ENCODE peak calls at places on chromosome 9, in ten cellular contexts. G is astrocyte, A is fibroblast of lung, M is coronary artery, Q is testis, N is esophagus muscularis mucosa, P is endodermal cell, B is Panc1, F is cardiac fibroblast, X is lower lobe of right lung. O is an unnamed sample.

GRCh38 chr9:36275060-36275459 is 16.8 kb upstream of the GNE start:
- DNase-seq in M (no peak), Q (no peak), G (no peak), A (no peak), P (no peak), F (no peak), N (no peak), X (no peak), B (no peak), O (no peak)

GRCh38 chr9:84343111-84343521 is 2.6 kb upstream of the SLC28A3 start:
- DNase-seq in M (no peak), P (no peak), A (no peak), B (no peak), F (peak), N (no peak), X (no peak), G (peak), Q (no peak), O (peak)

GRCh38 chr9:6049798-6050197 is 34.4 kb upstream of the RANBP6 start:
- DNase-seq in X (no peak), P (peak), A (no peak), B (no peak), N (no peak), M (no peak), G (no peak), Q (peak), F (peak), O (peak)

GRCh38 chr9:91207889-91208651 is 153.6 kb downstream of the AUH start:
- DNase-seq in F (peak), G (peak), M (no peak), X (no peak), A (peak), P (no peak), B (no peak), N (no peak), Q (no peak), O (peak)

GRCh38 chr9:109499061-109499630 is 1.0 kb upstream of the PTPN3 start:
- DNase-seq in B (no peak), N (no peak), Q (no peak), X (no peak), M (no peak), F (no peak), A (no peak), P (no peak), G (no peak), O (no peak)

GRCh38 chr9:137717776-137718327 is 99.0 kb downstream of the EHMT1 start:
- DNase-seq in P (no peak), B (no peak), X (no peak), F (no peak), G (no peak), M (no peak), N (no peak), Q (no peak), A (no peak), O (no peak)

GRCh38 chr9:36053971-36054370 is 17.3 kb downstream of the RECK start:
- DNase-seq in X (no peak), P (no peak), A (no peak), B (no peak), M (no peak), N (no peak), Q (no peak), G (peak), F (peak), O (no peak)

GRCh38 chr9:98391884-98392283 is 136.4 kb upstream of the TBC1D2 start:
- DNase-seq in A (no peak), Q (no peak), N (no peak), G (no peak), P (peak), B (no peak), X (no peak), M (no peak), F (no peak), O (peak)

GRCh38 chr9:89810434-89810833 is 205.6 kb downstream of the GADD45G start:
- DNase-seq in P (peak), N (no peak), B (no peak), M (peak), F (no peak), Q (peak), X (peak), G (peak), A (no peak), O (peak)

GRCh38 chr9:71675129-71675856 is 93.0 kb downstream of the CEMIP2 start:
- DNase-seq in N (peak), F (no peak), Q (no peak), G (no peak), P (no peak), X (no peak), A (no peak), B (no peak), M (no peak), O (no peak)

GRCh38 chr9:72597606-72598005 is 76.2 kb downstream of the TMC1 start:
- DNase-seq in P (no peak), B (no peak), N (no peak), Q (no peak), M (no peak), X (no peak), F (no peak), A (no peak), G (no peak), O (no peak)

GRCh38 chr9:123355761-123356520 is at the start of gene CRB2:
- DNase-seq in B (no peak), P (peak), Q (no peak), F (no peak), X (no peak), M (no peak), G (no peak), A (no peak), N (no peak), O (no peak)

GRCh38 chr9:19689324-19690087 is 99.3 kb downstream of the SLC24A2 start:
- DNase-seq in X (no peak), A (peak), M (no peak), N (no peak), Q (no peak), F (peak), P (no peak), B (no peak), G (no peak), O (peak)

GRCh38 chr9:23821400-23822181 is 4.4 kb downstream of the ELAVL2 start:
- DNase-seq in N (no peak), B (no peak), P (peak), Q (peak), G (no peak), A (no peak), M (no peak), X (no peak), F (no peak), O (no peak)

GRCh38 chr9:17631396-17631795 is 52.5 kb downstream of the SH3GL2 start:
- DNase-seq in N (no peak), Q (no peak), M (no peak), G (peak), P (no peak), X (no peak), B (no peak), A (no peak), F (no peak), O (no peak)

GRCh38 chr9:129111762-129112151 is 542 bp downstream of the PTPA start:
- DNase-seq in N (no peak), X (no peak), G (peak), P (peak), Q (peak), F (peak), M (no peak), A (peak), B (no peak), O (no peak)

GRCh38 chr9:91198405-91198804 is 163.3 kb downstream of the AUH start:
- DNase-seq in X (no peak), M (no peak), F (no peak), N (no peak), G (no peak), P (no peak), B (no peak), Q (no peak), A (peak), O (no peak)

GRCh38 chr9:105711867-105712266 is 17.5 kb downstream of the TMEM38B start:
- DNase-seq in P (no peak), G (no peak), B (no peak), A (no peak), N (no peak), Q (no peak), X (no peak), F (no peak), M (no peak), O (no peak)

GRCh38 chr9:81083062-81083461 is 606.3 kb downstream of the TLE1 start:
- DNase-seq in P (peak), M (no peak), G (peak), N (no peak), Q (no peak), B (no peak), A (peak), X (no peak), F (peak), O (no peak)

GRCh38 chr9:126615251-126615790 is 1.6 kb downstream of the LMX1B start:
- DNase-seq in Q (no peak), N (no peak), A (peak), P (peak), B (no peak), X (peak), M (no peak), F (no peak), G (no peak), O (peak)

GRCh38 chr9:123111427-123111826 is 78.0 kb downstream of the GPR21 start:
- DNase-seq in X (no peak), B (no peak), G (no peak), F (no peak), M (no peak), Q (no peak), A (no peak), N (no peak), P (no peak), O (peak)

GRCh38 chr9:81174023-81174422 is 515.3 kb downstream of the TLE1 start:
- DNase-seq in M (no peak), F (no peak), P (no peak), A (no peak), Q (no peak), X (no peak), G (no peak), N (no peak), B (no peak), O (no peak)

GRCh38 chr9:19320495-19320894 is 59.5 kb downstream of the RPS6 start:
- DNase-seq in N (no peak), F (peak), A (peak), X (no peak), Q (no peak), B (no peak), M (no peak), P (no peak), G (no peak), O (no peak)

GRCh38 chr9:21750021-21750735 is 52.3 kb upstream of the MTAP start:
- DNase-seq in M (no peak), B (no peak), X (no peak), N (no peak), Q (no peak), F (peak), G (peak), P (no peak), A (peak), O (no peak)

GRCh38 chr9:71446499-71447411 is 321.6 kb downstream of the CEMIP2 start:
- DNase-seq in G (peak), M (no peak), B (no peak), F (peak), A (peak), P (peak), Q (peak), X (peak), N (no peak), O (peak)

GRCh38 chr9:101130089-101130488 is 101.6 kb downstream of the PLPPR1 start:
- DNase-seq in N (no peak), P (no peak), B (no peak), Q (no peak), A (no peak), X (no peak), M (no peak), F (no peak), G (no peak), O (no peak)

GRCh38 chr9:136075134-136075841 is 19.8 kb downstream of the NACC2 start:
- DNase-seq in G (no peak), B (no peak), M (no peak), F (no peak), Q (no peak), X (peak), P (peak), A (no peak), N (no peak), O (no peak)

GRCh38 chr9:124498499-124499146 is 8.6 kb downstream of the NR5A1 start:
- DNase-seq in A (no peak), P (no peak), N (no peak), B (no peak), X (no peak), Q (no peak), M (no peak), G (no peak), F (no peak), O (no peak)

GRCh38 chr9:34396276-34397214 is 19.8 kb upstream of the MYORG start:
- DNase-seq in X (no peak), G (no peak), Q (no peak), B (no peak), A (no peak), M (peak), F (no peak), P (no peak), N (no peak), O (no peak)

GRCh38 chr9:37617837-37618236 is 25.4 kb upstream of the TOMM5 start:
- DNase-seq in M (no peak), B (no peak), G (peak), A (no peak), N (no peak), Q (no peak), P (peak), F (peak), X (no peak), O (peak)

GRCh38 chr9:127567119-127567897 is 44.8 kb upstream of the STXBP1 start:
- DNase-seq in B (no peak), Q (peak), X (peak), F (peak), G (no peak), P (peak), N (no peak), M (no peak), A (no peak), O (no peak)

GRCh38 chr9:137311171-137311970 is 9.3 kb upstream of the NRARP start:
- DNase-seq in G (peak), F (peak), B (no peak), M (no peak), N (no peak), A (no peak), P (peak), Q (no peak), X (peak), O (peak)

GRCh38 chr9:70101265-70101664 is 57.6 kb downstream of the MAMDC2 start:
- DNase-seq in Q (no peak), N (no peak), M (no peak), X (no peak), B (no peak), F (peak), P (no peak), G (peak), A (peak), O (peak)

GRCh38 chr9:86926130-86926529 is 21.2 kb downstream of the GAS1 start:
- DNase-seq in Q (no peak), M (no peak), G (no peak), B (no peak), P (no peak), N (no peak), F (no peak), X (no peak), A (no peak), O (no peak)

GRCh38 chr9:87629094-87629493 is 96.8 kb upstream of the CTSL start:
- DNase-seq in Q (peak), G (no peak), N (no peak), B (no peak), A (no peak), M (no peak), F (no peak), P (no peak), X (no peak), O (no peak)

GRCh38 chr9:93083592-93084470 is 12.2 kb upstream of the CARD19 start:
- DNase-seq in P (peak), G (no peak), M (peak), X (peak), F (no peak), B (no peak), A (peak), Q (peak), N (no peak), O (no peak)

GRCh38 chr9:69976165-69976564 is 67.5 kb upstream of the MAMDC2 start:
- DNase-seq in M (no peak), P (no peak), A (peak), G (peak), F (peak), N (no peak), X (no peak), Q (no peak), B (no peak), O (peak)

GRCh38 chr9:137030528-137030927 is 1.4 kb downstream of the FUT7 start:
- DNase-seq in G (no peak), X (peak), Q (no peak), P (no peak), M (no peak), N (no peak), F (no peak), B (no peak), A (no peak), O (no peak)

DNA sequence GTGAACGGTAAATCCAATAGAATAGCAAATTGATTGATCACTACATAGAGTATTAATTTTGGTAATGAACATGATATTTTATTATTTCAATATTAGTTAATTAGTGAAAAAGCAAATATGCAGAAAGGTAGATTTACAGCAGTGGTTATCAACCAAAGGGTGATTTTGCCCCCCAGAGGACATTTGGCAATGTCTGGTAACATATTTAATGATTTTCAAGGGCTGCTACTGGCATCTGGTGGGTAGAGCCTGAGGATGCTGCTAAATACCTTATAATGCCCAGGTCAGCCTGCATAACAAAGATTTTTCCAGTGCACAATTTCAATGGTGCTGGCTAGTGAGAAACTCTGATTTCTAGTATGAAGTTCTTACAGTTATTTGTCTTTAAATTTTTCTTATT is 1313.7 kb downstream of the PTPRD start:
- DNase-seq in B (no peak), G (no peak), M (no peak), N (no peak), A (no peak), X (no peak), P (no peak), Q (no peak), F (no peak), O (no peak)
- TF ChIP-seq CTCF in B (no peak), G (no peak), M (no peak), N (no peak), A (no peak), X (no peak), P (peak), Q (no peak), F (no peak), O (no peak)

GRCh38 chr9:79107911-79108676 is 463.7 kb upstream of the TLE4 start:
- DNase-seq in G (no peak), A (no peak), F (peak), Q (no peak), M (no peak), X (no peak), B (no peak), N (no peak), P (no peak), O (no peak)

GRCh38 chr9:79104951-79105350 is 466.8 kb upstream of the TLE4 start:
- DNase-seq in A (no peak), P (no peak), M (no peak), N (no peak), F (no peak), X (no peak), Q (no peak), B (no peak), G (no peak), O (no peak)

GRCh38 chr9:79104216-79104615 is 467.5 kb upstream of the TLE4 start:
- DNase-seq in F (no peak), Q (no peak), X (no peak), M (no peak), P (no peak), B (no peak), G (peak), N (no peak), A (no peak), O (no peak)
- H3K4me3 ChIP-seq in F (no peak), Q (no peak), X (no peak), M (no peak), P (no peak), B (no peak), G (no peak), N (no peak), A (no peak), O (no peak)

DNA sequence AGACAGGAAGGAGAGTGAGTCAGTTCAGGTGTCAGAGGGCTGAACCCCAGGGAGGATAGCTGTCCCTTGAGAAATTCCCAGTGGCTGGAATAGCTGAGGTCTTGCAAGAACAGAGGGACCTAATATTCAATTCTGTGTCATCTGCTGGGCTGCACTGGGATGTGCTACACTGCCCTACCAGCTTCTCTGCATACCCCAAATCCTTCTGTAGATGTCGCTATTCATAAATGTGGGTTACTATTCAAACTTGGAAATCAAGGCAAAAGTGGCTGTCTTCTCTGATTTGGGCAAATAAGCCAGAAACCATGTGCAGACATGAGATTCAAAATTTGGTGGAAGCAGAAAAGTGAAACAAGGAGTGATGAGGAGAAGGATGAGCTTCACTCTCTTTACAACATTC is 16.3 kb downstream of the TNFSF8 start:
- DNase-seq in M (no peak), N (peak), P (no peak), Q (no peak), B (no peak), F (peak), X (no peak), A (no peak), G (no peak), O (no peak)
- TF ChIP-seq CTCF in M (no peak), N (no peak), P (peak), Q (no peak), B (peak), F (peak), X (no peak), A (peak), G (no peak), O (no peak)

DNA sequence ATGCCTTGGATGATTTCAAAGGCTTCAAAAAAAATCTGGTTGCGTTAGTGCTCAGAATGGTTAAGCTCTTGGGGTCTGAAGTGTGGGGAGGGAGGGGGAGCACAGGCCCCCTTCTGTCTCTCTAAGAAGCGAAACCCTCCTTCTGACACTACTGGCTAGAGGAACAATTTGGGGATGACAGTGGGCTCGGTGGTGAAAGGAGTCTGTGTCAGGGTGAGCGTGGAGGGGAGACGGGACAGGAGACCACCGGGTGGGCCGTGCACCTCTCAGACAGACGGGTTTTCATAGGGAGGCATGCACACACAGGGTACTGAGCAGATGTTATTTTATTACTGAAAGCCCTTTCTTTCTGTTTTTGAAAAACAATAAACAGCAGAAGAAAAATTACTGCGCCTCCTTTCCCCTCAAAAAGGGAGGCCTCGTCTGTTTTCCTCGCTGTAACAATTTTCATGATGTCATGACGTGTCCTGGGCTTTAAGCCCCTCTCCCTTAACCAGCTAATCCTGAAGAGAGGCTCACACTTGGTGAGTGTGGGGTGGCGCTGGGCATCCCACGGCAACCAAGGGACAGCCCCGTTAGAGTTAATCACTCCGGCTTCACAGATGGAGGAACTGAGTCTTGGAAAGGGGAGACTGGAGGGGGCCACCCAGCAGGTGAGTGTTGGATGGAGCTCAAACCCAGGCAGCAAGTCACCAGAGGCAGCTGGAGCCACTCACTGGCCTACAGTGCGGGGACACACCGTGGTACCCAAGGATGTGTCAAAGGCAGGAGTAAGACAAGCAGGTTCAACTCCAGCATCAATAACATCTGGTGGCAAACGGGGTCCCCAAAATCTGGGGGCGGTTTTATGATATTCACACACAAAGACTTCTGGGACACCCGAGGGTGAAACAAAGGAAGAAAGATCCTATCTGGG is 53.4 kb downstream of the PTCH1 start:
- DNase-seq in M (no peak), A (no peak), Q (no peak), F (no peak), X (no peak), P (no peak), G (no peak), B (no peak), N (no peak), O (no peak)
- H3K4me3 ChIP-seq in M (peak), A (peak), Q (no peak), F (peak), X (peak), P (no peak), G (peak), B (no peak), N (peak), O (no peak)

O was measured in bronchial epithelial cell.